ENCODE peak calls at places on chromosomes 6 and 20, in six cellular contexts. A is spleen, U is esophagus squamous epithelium, H is A549, K is IMR-90, M is heart left ventricle. O is an unnamed sample. For H3K4me1, the result is how much of the 10 kb centered on the place peaks cover.

GRCh38 chr6:24990227-24990843 is 54.6 kb upstream of the RIPOR2 start:
- DNase-seq in H (no peak), K (peak), A (no peak), U (no peak), M (no peak), O (no peak)

GRCh38 chr20:10419550-10420133 is 14.4 kb downstream of the MKKS start:
- DNase-seq in A (no peak), K (peak), U (no peak), H (peak), M (no peak), O (no peak)

GRCh38 chr20:535958-536357 is 7.6 kb downstream of the CSNK2A1 start:
- DNase-seq in M (no peak), K (no peak), U (no peak), H (no peak), A (no peak), O (peak)

GRCh38 chr20:61692476-61692875 is 373.2 kb downstream of the TAF4 start:
- DNase-seq in K (no peak), U (no peak), H (no peak), M (no peak), A (no peak), O (no peak)

GRCh38 chr6:43492673-43493072 is 15.3 kb downstream of the TJAP1 start:
- DNase-seq in K (peak), U (no peak), A (no peak), H (no peak), M (no peak), O (no peak)

GRCh38 chr20:37279820-37280219 is 9.6 kb upstream of the MANBAL start:
- DNase-seq in U (no peak), M (no peak), H (no peak), K (no peak), A (no peak), O (no peak)

GRCh38 chr6:4320860-4321259 is 185.5 kb upstream of the ECI2 start:
- DNase-seq in A (no peak), M (no peak), K (peak), U (no peak), H (peak), O (no peak)

GRCh38 chr6:158488065-158488464 is 71.8 kb upstream of the TMEM181 start:
- DNase-seq in H (peak), U (no peak), A (no peak), M (no peak), K (peak), O (no peak)

GRCh38 chr6:17470953-17471335 is 77.5 kb downstream of the CAP2 start:
- DNase-seq in U (no peak), K (peak), A (no peak), H (no peak), M (no peak), O (no peak)

GRCh38 chr6:151414641-151415260 is 23.4 kb upstream of the ZBTB2 start:
- DNase-seq in U (no peak), K (no peak), H (no peak), M (no peak), A (no peak), O (no peak)
- H3K4me1 ChIP-seq in U (under half), K (under half), H (under half), M (under half), A (under half), O (under half)

GRCh38 chr6:7157752-7158616 is 50.2 kb downstream of the RREB1 start:
- DNase-seq in K (peak), A (no peak), U (no peak), M (no peak), H (no peak), O (no peak)

GRCh38 chr6:7154341-7155139 is 46.8 kb downstream of the RREB1 start:
- DNase-seq in K (no peak), H (no peak), U (no peak), M (no peak), A (no peak), O (no peak)

GRCh38 chr6:7156666-7157278 is 49.0 kb downstream of the RREB1 start:
- DNase-seq in K (peak), U (no peak), H (no peak), M (no peak), A (no peak), O (no peak)

GRCh38 chr6:7153807-7154206 is 46.0 kb downstream of the RREB1 start:
- DNase-seq in K (no peak), U (no peak), H (no peak), M (no peak), A (no peak), O (no peak)

GRCh38 chr6:7155871-7156579 is 48.3 kb downstream of the RREB1 start:
- DNase-seq in M (no peak), H (no peak), K (no peak), A (no peak), U (no peak), O (no peak)
- TF ChIP-seq POLR2A in M (no peak), H (no peak), K (no peak), A (no peak), U (no peak), O (no peak)

GRCh38 chr6:16319813-16320532 is 81.6 kb downstream of the GMPR start:
- DNase-seq in A (peak), H (no peak), K (peak), U (no peak), M (peak), O (peak)
- H3K4me1 ChIP-seq in A (under half), H (under half), K (under half), U (under half), M (under half), O (under half)

GRCh38 chr6:129710722-129711631 is 1.0 kb upstream of the ARHGAP18 start:
- DNase-seq in H (no peak), K (no peak), A (no peak), M (no peak), U (no peak), O (no peak)

GRCh38 chr6:129707882-129708495 is 2.0 kb downstream of the ARHGAP18 start:
- DNase-seq in A (no peak), U (no peak), M (no peak), K (no peak), H (no peak), O (no peak)

GRCh38 chr6:129709451-129709908 is 497 bp downstream of the ARHGAP18 start:
- DNase-seq in M (peak), A (no peak), U (no peak), H (no peak), K (peak), O (no peak)

GRCh38 chr6:129708496-129709216 is 1.3 kb downstream of the ARHGAP18 start:
- DNase-seq in H (no peak), M (no peak), U (no peak), A (no peak), K (no peak), O (no peak)

DNA sequence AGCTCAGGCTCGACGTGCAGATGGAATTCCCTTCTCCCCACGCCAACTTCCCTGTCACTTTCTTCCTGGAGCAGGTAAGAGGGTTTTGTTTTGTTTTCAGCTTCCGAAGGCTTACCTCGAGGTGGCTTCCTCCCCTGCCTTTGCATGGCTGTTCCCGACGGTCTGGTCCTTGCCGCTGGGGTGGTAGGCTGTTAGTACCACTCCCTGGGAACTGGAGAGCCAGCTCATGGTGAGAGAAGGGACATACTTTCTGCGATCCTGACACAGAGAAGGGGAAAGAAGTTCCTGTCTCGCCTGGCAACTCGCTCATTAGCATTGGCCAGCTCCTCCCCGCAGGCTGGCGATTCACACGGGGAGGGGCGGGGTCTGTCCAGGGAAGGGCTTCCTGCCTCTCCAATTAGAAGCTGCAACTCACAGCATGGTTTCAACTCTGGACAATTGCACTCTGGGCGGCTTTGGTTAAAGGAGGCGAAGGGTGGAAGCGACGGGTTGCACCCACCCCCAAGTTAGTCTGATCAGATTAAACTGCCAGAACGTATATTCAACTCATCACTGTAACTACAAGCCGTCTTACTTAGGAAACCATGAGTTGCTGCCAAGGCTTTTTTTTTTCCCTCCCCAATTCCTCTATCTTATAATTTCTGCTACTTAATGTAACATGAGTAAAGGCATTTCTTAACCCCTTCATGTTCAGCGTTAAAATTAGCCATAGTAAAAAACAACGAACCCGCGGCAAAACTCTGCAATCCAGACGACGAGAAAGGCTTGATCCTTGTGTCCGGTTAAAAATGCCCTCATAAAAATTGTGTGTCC is at the start of gene ARHGAP18:
- DNase-seq in U (peak), M (peak), H (peak), A (peak), K (peak), O (peak)
- TF ChIP-seq POLR2A in U (peak), M (peak), H (peak), A (peak), K (peak), O (peak)

GRCh38 chr6:166629628-166630027 is 2.6 kb upstream of the RPS6KA2 start:
- DNase-seq in K (peak), A (no peak), M (no peak), H (no peak), U (no peak), O (no peak)

GRCh38 chr6:166625356-166625755 is 1.7 kb downstream of the RPS6KA2 start:
- DNase-seq in A (no peak), U (no peak), K (peak), H (no peak), M (no peak), O (no peak)

GRCh38 chr6:166626177-166627038 is 643 bp downstream of the RPS6KA2 start:
- DNase-seq in M (peak), K (peak), U (no peak), H (no peak), A (peak), O (peak)

GRCh38 chr6:166627875-166628849 is 1.1 kb upstream of the RPS6KA2 start:
- DNase-seq in A (peak), H (peak), M (peak), U (peak), K (peak), O (peak)

GRCh38 chr6:166627039-166627874 is at the start of gene RPS6KA2:
- DNase-seq in H (peak), U (peak), K (peak), A (peak), M (peak), O (peak)
- H3K4me1 ChIP-seq in H (under half), U (under half), K (under half), A (under half), M (under half), O (under half)

DNA sequence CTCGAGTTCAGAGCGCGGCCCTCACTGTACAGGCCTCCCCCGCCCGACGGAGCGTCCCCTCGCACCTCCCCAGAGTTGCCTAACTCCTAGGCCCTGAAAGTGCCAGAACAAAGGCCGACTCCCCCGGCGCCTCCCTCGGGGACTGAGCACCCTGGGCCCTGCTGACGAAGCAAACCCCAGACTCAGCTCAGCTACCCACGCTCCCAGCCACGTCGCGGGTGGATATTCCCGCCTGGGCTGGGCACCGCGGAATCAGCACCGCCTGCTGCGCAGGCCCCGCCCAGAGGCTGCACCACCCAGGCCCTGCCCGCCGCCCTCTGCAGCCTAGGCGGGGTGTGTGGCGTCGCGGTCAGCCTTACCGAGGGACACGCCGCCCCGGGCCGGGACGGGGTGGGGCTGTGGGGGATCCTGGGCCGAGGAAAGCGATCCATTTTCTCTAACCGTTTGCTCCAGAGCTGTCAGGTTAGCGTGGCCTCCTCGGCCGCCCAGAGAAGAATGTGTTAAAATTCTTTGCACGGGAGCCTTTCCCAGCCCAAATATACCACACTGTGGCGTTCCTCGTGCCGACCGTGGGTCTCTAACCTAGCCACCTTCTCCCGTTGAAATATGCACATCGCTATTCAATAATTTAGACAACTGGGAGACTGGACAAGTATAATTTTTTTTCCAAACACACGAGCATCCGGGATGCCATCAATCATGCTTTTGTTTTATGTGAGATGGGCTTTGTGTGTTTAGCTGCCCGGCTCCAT is 31.4 kb downstream of the TFAP2A start:
- DNase-seq in M (no peak), H (peak), U (no peak), K (no peak), A (no peak), O (no peak)
- TF ChIP-seq POLR2A in M (no peak), H (no peak), U (peak), K (no peak), A (no peak), O (no peak)

GRCh38 chr20:49280463-49281058 is 2.7 kb upstream of the ZNFX1 start:
- DNase-seq in A (no peak), U (no peak), K (no peak), M (no peak), H (no peak), O (no peak)

GRCh38 chr20:49277786-49278035 is 146 bp downstream of the ZNFX1 start:
- DNase-seq in K (no peak), M (no peak), U (no peak), A (no peak), H (no peak), O (no peak)

GRCh38 chr20:49278036-49278816 is at the start of gene ZNFX1:
- DNase-seq in M (peak), U (peak), A (peak), K (peak), H (peak), O (peak)

GRCh38 chr20:49279677-49280462 is 2.0 kb upstream of the ZNFX1 start:
- DNase-seq in K (no peak), U (no peak), H (no peak), M (no peak), A (no peak), O (no peak)

GRCh38 chr20:49278817-49279676 is 1.2 kb upstream of the ZNFX1 start:
- DNase-seq in A (peak), H (no peak), K (no peak), M (no peak), U (no peak), O (peak)
- H3K4me1 ChIP-seq in A (under half), H (under half), K (under half), M (under half), U (half or more), O (under half)